ENCODE peak calls at places on chromosome 9, in five cellular contexts. U is mucosa of descending colon, M is NB4, Z is Panc1, N is cardiac fibroblast. T is an unnamed sample.

GRCh38 chr9:91056917-91057316 is 255.3 kb downstream of the SYK start:
- DNase-seq in U (no peak), M (no peak), Z (no peak), N (peak; percentile 55), T (peak; percentile 63)

GRCh38 chr9:87245271-87245670 is 252.4 kb upstream of the DAPK1 start:
- DNase-seq in U (no peak), M (peak; percentile 5), Z (no peak), N (no peak), T (no peak)

GRCh38 chr9:32434892-32435291 is 50.4 kb downstream of the ACO1 start:
- DNase-seq in U (no peak), M (no peak), Z (no peak), N (no peak), T (no peak)

GRCh38 chr9:121399883-121400607 is 30.0 kb upstream of the STOM start:
- DNase-seq in U (peak; percentile 24), M (peak; percentile 80), Z (peak; percentile 53), N (peak; percentile 88), T (peak; percentile 92)

GRCh38 chr9:4547016-4547415 is 56.7 kb downstream of the SLC1A1 start:
- DNase-seq in U (no peak), M (no peak), Z (no peak), N (peak; percentile 56), T (peak; percentile 57)

GRCh38 chr9:110452227-110452801 is 114.7 kb upstream of the TXNDC8 start:
- DNase-seq in U (no peak), M (peak; percentile 8), Z (no peak), N (peak; percentile 38), T (peak; percentile 51)

GRCh38 chr9:8338742-8339425 is 539.3 kb upstream of the DMAC1 start:
- DNase-seq in U (no peak), M (no peak), Z (no peak), N (peak; percentile 5), T (peak; percentile 24)

GRCh38 chr9:109114670-109115069 is 5.1 kb downstream of the TMEM245 start:
- DNase-seq in U (no peak), M (no peak), Z (no peak), N (no peak), T (peak; percentile 33)

GRCh38 chr9:90907056-90907445 is 105.4 kb downstream of the SYK start:
- DNase-seq in U (no peak), M (no peak), Z (no peak), N (no peak), T (no peak)

GRCh38 chr9:106590759-106591505 is 272.0 kb upstream of the ZNF462 start:
- DNase-seq in U (no peak), M (no peak), Z (no peak), N (no peak), T (no peak)

DNA sequence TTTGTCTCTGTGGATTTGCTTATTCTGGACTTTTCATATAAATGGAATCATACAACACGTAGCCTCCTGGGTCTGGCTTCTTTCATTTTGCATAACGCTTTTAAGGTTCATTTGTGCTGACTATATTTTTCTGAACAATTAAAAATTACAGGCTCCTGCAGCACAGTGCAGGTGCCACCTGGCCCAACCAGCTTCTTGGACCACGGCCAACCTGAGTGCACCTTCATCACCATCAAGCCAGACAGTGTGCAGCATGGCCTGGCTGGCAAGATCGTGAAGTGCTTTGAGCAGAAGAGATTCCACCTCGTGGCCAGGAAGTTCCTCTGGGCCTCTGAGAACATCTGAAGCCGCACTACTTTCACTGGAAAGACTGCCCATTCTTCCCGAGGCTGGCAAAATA is 53.5 kb upstream of the COL15A1 start:
- DNase-seq in U (no peak), M (no peak), Z (no peak), N (no peak), T (no peak)
- H3K4me3 ChIP-seq in U (no peak overlapping the region), M (no peak overlapping the region), Z (no peak overlapping the region), N (no peak overlapping the region), T (no peak overlapping the region)

DNA sequence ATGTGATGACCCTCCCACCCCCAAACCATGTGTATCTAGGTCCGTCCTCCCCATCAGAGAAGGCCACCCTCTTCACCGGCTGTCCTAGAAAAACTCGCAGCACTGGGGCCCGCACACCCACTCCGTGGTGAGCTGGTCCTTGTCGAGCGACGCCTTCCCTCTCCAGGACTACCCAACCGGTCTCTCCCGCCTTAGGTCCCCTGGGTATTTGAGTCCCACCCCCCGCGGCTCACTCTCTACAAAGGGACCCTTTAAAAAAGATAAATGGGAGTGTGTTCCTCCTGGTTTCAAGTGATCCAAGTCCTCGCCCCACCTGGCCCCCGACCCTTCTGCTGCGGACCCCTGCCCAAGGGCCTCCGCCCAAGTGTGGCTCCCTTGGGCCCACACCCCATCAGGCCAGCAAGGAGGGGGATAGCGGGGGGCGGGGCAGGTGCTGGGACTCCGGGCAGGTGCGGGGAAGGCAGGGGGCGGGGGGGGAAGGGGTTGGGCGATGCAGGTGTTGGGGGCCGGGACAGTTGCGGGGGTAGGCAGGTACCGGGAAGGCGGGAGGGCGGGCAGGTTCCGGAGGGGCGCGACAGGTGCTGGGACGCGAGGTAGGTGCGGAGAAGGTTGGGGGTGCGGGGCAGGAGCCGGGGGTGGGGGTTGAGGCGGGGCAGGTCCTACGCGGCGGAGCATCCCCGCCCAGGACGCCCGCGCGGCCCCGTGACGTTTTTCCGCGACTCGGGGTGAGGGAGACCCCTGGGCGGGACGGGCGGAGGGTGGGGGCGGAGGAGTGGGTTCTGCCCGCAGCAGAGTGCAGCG is 941 bp upstream of the ARRDC1 start:
- DNase-seq in U (peak; percentile 47), M (peak; percentile 41), Z (no peak), N (no peak), T (no peak)
- H3K4me3 ChIP-seq in U (no peak overlapping the region), M (no peak overlapping the region), Z (peak overlapping the region; percentile 20), N (peak overlapping the region; percentile 38), T (peak overlapping the region; percentile 53)

GRCh38 chr9:33778700-33779351 is 16.5 kb upstream of the PRSS3 start:
- DNase-seq in U (peak; percentile 71), M (peak; percentile 85), Z (peak; percentile 57), N (peak; percentile 76), T (peak; percentile 76)
- H3K4me3 ChIP-seq in U (no peak overlapping the region), M (no peak overlapping the region), Z (no peak overlapping the region), N (no peak overlapping the region), T (no peak overlapping the region)

GRCh38 chr9:744790-745456 is 96.6 kb upstream of the DMRT1 start:
- DNase-seq in U (no peak), M (peak; percentile 31), Z (no peak), N (peak; percentile 53), T (peak; percentile 52)
- H3K4me3 ChIP-seq in U (no peak overlapping the region), M (no peak overlapping the region), Z (no peak overlapping the region), N (no peak overlapping the region), T (no peak overlapping the region)

DNA sequence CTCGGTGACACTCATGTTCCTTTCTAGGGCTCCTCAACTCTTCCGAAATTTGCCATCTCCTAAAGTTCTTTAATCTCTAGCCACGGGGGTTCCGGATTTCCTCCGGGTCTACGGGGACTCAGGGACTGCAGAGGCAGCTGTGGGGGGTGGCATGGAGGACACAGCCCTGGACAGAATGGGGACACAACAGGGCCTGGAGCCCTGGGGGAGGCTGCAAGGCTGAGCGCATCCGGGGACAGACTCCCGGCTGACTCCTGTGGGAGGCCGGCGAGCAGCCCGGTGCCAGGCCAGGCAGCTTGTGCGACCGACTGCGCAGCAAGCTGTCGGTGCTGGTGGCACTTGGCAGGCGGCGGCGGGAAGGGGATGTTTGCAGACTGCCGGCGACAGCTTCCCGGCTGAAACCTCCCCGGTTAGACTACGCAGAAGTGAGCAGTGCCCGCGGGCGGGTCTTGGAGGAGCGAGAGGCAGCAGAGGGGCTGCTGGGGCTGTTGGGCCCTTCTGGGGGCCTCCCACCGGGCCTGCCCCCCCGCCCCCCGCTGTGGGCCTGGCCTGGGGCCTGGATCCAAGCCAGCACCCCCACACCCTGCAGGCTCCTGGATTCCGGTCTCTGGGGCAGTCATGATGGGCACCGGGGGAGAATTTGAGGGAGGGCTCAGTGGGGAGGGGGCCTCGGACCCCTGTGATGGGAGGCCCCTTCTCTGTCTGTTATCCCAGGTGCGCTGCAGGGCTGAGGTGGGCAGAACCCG is 28.7 kb upstream of the UBAC1 start:
- DNase-seq in U (no peak), M (peak; percentile 21), Z (no peak), N (no peak), T (no peak)
- H3K4me3 ChIP-seq in U (no peak overlapping the region), M (no peak overlapping the region), Z (no peak overlapping the region), N (no peak overlapping the region), T (no peak overlapping the region)

DNA sequence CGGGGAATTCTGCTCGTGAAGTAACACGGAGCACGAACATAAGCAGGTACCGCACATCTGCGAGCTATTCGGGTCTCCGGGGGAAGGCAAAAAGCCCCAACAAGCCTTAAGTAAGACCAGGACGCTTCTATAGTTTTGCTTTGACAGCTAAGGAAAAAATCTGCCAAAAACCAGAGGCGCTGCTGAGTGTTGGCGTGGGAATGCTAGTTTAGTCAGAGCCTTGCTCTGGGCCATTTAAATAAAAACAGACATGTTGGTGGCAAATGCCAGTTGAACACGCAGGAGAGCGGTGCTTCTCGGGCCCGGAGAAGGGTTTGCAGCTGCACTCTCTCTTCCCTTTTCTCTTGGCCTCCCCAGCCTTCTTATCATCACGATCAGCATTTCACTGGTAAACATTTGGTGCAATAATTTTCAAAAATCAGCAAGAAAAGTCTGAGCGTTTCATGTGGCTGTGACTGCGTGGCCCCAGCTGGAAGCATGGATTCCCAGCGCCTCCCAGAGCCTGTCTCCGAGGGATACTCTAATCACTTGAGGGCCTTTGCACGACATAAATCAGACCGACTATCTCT is 6.4 kb upstream of the NOTCH1 start:
- DNase-seq in U (no peak), M (peak; percentile 80), Z (no peak), N (peak; percentile 77), T (peak; percentile 59)
- H3K4me3 ChIP-seq in U (no peak overlapping the region), M (no peak overlapping the region), Z (no peak overlapping the region), N (no peak overlapping the region), T (no peak overlapping the region)

DNA sequence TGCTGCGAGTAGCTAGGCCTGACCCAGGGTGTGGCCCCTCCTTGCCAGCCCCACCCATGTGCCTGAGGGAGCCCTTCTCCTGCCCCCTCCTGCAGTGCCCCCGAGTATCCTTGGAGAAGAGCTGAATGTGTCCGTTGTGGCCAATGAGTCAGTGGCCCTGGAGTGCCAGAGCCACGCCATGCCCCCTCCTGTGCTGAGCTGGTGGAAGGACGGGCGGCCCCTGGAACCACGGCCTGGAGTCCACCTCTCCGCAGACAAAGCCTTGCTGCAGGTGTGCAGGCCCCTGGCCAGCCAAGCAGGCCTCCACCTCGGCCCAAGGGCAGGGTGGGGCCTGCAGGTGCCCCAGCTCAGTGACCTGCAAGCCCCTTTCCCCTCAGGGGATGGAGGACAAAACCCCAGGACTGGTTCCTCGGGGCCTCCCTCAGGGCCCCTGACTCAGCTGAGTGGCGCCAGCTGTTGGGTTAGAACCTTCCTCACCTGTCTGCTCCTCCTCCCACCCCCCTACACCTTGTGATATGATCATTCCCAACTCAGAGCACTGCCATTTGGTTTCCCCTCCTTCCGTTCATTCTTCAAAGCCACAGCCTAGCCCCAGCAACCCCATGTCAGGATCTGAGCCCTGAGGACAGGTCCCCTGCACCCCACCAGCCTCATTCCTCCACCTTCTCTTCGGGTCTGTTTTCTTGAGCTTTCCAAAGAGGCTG is 80.0 kb upstream of the ASS1 start:
- DNase-seq in U (no peak), M (no peak), Z (no peak), N (no peak), T (no peak)
- H3K4me3 ChIP-seq in U (no peak overlapping the region), M (no peak overlapping the region), Z (no peak overlapping the region), N (no peak overlapping the region), T (no peak overlapping the region)

GRCh38 chr9:16207161-16207560 is 654.3 kb downstream of the CCDC171 start:
- DNase-seq in U (no peak), M (peak; percentile 73), Z (no peak), N (peak; percentile 69), T (peak; percentile 60)
- H3K4me3 ChIP-seq in U (no peak overlapping the region), M (peak overlapping the region; percentile 25), Z (no peak overlapping the region), N (no peak overlapping the region), T (no peak overlapping the region)